ENCODE peak calls at places on chromosomes 11 and 22, in nine cellular contexts. D is upper lobe of right lung; J is body of pancreas; E is heart left ventricle; S is CD8-positive, alpha-beta T cell; H is Karpas-422; T is IMR-90; C is mammary epithelial cell; U is hepatocyte. B is an unnamed sample. For H3K4me1 and H3K27me3, the result is how much of the 10 kb centered on the place peaks cover.

GRCh38 chr11:77776455-77776854 is 44.1 kb downstream of the RSF1 start:
- DNase-seq in T (peak), S (no peak), J (no peak), E (no peak), C (no peak), H (peak), U (no peak), D (no peak), B (peak)

GRCh38 chr11:30914143-30914762 is 328.1 kb upstream of the MPPED2 start:
- DNase-seq in U (peak), C (peak), S (no peak), T (peak), E (peak), J (peak), H (peak), D (peak), B (no peak)

GRCh38 chr11:56611174-56611573 is 3.5 kb downstream of the OR5M1 start:
- DNase-seq in E (no peak), D (no peak), S (no peak), T (no peak), H (no peak), J (no peak), C (no peak), U (no peak), B (no peak)

GRCh38 chr11:63961608-63962412 is 12.6 kb upstream of the COX8A start:
- DNase-seq in U (peak), H (no peak), E (no peak), S (no peak), D (no peak), C (peak), J (peak), T (peak), B (no peak)

GRCh38 chr22:41975299-41976069 is 6.2 kb downstream of the SEPTIN3 start:
- DNase-seq in J (no peak), S (no peak), D (no peak), C (no peak), E (no peak), T (no peak), U (no peak), H (no peak), B (no peak)

GRCh38 chr11:58788355-58789023 is 56.0 kb downstream of the GLYATL2 start:
- DNase-seq in T (peak), E (no peak), U (peak), S (peak), J (peak), H (peak), D (no peak), C (peak), B (peak)

GRCh38 chr11:10498022-10498400 is 42.9 kb downstream of the AMPD3 start:
- DNase-seq in T (no peak), H (no peak), J (no peak), S (no peak), C (no peak), U (no peak), D (no peak), E (no peak), B (no peak)

GRCh38 chr22:33918676-33919590 is 1.3 kb downstream of the LARGE1 start:
- DNase-seq in H (no peak), U (no peak), E (no peak), S (no peak), D (no peak), T (peak), C (no peak), J (no peak), B (no peak)

GRCh38 chr22:49334976-49335375 is 492.7 kb downstream of the BRD1 start:
- DNase-seq in E (no peak), U (no peak), H (no peak), S (no peak), C (no peak), D (peak), T (no peak), J (no peak), B (no peak)

GRCh38 chr11:127056338-127056971 is 55.9 kb upstream of the KIRREL3 start:
- DNase-seq in U (no peak), H (peak), C (peak), J (no peak), D (no peak), S (no peak), T (no peak), E (no peak), B (no peak)

DNA sequence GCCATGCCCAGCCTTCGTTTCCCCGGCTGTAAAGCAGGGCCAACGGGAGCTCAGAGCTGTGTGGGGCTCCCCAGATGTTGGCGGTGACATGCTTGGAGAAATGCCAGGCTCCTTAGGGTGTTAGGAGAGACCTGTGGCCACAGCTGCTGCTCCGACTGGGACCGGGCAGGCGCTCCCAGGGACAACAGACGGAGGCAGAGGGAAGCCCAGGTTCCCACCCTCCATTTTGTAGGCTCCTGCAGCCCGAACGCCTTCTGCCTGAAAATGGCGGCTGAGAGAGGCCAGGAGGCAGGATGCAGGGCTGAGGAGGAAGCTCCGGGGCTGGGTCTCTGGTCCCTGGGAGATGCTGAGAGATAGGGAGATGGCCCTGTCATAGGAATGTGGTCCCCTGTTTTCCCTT is 10.0 kb downstream of the CD6 start:
- DNase-seq in J (no peak), E (no peak), U (no peak), C (no peak), D (no peak), S (no peak), H (no peak), T (no peak), B (no peak)
- H3K27ac ChIP-seq in J (no peak), E (no peak), U (no peak), C (no peak), D (no peak), S (no peak), H (no peak), T (no peak), B (peak)

GRCh38 chr22:24148586-24148985 is 32.7 kb upstream of the SUSD2 start:
- DNase-seq in C (no peak), S (no peak), T (no peak), E (no peak), J (no peak), D (no peak), U (no peak), H (no peak), B (no peak)
- H3K4me1 ChIP-seq in C (under half), S (half or more), T (half or more), E (under half), J (under half), D (half or more), U (half or more), H (under half), B (half or more)

GRCh38 chr11:102216433-102217163 is 100.7 kb upstream of the BIRC3 start:
- DNase-seq in U (no peak), S (no peak), J (no peak), C (no peak), H (no peak), T (no peak), D (no peak), E (no peak), B (no peak)
- H3K27me3 ChIP-seq in U (under half), S (under half), J (under half), C (under half), H (under half), T (under half), D (under half), E (under half), B (under half)

DNA sequence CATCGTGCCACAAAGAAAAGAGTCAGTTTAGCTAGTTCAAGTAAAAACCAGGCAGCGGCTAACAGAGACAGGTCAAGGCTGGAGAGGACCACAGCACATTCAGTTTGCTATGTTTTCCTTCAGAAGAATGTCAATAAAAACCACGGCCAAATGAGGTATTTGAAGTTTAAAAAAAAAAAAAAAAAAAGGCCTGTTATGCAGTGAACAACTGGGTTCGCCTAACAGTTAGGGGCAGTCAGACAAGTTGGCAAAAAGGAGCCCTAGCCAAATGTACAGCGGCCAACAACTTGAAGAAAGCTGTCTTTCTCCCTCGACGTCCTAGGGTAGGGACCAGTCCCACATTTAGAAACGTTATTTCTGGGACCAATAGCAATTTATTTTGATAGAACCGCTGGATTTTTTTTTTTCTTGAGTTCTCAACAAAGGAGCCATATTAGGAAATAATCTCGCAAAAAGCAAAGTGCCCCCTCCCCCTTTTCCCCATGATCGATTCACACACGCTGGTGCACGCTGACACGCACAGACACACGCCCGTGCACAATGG is 237.8 kb downstream of the TTC28 start:
- DNase-seq in S (no peak), T (no peak), C (no peak), U (peak), D (no peak), H (no peak), J (peak), E (no peak), B (no peak)
- H3K27ac ChIP-seq in S (no peak), T (peak), C (no peak), U (peak), D (peak), H (no peak), J (peak), E (peak), B (no peak)

DNA sequence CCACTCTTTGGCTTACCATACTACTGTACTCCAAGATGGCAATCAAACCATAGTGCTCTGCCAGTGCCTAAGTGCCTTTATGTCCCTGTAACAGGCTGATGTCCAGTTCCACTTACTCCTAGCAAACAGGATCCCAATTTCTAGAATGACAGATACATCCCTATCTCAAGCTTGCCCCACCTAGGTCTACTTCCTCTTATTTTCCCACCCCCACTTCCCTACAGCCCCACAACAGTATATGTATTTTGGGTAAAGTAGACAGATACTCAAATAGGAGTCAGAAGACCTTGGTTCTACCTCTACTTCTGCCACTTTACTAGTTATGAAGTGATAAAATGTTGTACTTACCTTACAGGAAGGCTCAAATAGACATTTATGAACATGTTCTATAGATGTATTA is 24.1 kb downstream of the SIK3 start:
- DNase-seq in H (no peak), C (no peak), J (no peak), S (no peak), U (no peak), E (no peak), D (no peak), T (no peak), B (no peak)
- H3K4me1 ChIP-seq in H (under half), C (half or more), J (half or more), S (under half), U (under half), E (under half), D (half or more), T (under half), B (half or more)

GRCh38 chr22:35510951-35511350 is 29.7 kb upstream of the RASD2 start:
- DNase-seq in E (no peak), S (no peak), U (no peak), J (no peak), T (no peak), H (no peak), D (no peak), C (no peak), B (no peak)
- H3K27me3 ChIP-seq in E (under half), S (under half), U (under half), J (under half), T (under half), H (under half), D (under half), C (under half), B (under half)

DNA sequence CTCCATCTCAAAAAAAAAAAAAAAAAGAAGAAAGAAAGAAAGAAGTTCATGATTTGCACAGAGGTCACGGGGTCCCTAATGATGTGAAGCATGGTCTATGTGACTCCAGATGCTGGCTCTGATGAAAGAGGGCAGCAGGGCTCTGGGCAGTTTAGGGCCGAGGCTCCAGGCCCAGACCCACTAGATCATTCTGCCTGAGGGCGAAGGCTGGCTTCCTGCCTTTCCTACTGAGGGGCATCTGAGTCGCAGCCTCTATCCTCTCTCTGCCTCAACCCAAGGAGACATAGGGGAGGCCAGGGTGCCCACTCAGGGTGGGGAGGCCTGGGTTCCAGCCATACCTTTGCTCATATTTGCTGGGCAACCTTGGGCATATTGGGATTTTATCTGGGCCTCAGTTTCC is 4.8 kb downstream of the SLC35E4 start:
- DNase-seq in J (no peak), S (no peak), T (no peak), U (no peak), D (no peak), E (no peak), C (no peak), H (no peak), B (no peak)
- H3K27ac ChIP-seq in J (no peak), S (no peak), T (no peak), U (no peak), D (no peak), E (peak), C (no peak), H (no peak), B (no peak)

DNA sequence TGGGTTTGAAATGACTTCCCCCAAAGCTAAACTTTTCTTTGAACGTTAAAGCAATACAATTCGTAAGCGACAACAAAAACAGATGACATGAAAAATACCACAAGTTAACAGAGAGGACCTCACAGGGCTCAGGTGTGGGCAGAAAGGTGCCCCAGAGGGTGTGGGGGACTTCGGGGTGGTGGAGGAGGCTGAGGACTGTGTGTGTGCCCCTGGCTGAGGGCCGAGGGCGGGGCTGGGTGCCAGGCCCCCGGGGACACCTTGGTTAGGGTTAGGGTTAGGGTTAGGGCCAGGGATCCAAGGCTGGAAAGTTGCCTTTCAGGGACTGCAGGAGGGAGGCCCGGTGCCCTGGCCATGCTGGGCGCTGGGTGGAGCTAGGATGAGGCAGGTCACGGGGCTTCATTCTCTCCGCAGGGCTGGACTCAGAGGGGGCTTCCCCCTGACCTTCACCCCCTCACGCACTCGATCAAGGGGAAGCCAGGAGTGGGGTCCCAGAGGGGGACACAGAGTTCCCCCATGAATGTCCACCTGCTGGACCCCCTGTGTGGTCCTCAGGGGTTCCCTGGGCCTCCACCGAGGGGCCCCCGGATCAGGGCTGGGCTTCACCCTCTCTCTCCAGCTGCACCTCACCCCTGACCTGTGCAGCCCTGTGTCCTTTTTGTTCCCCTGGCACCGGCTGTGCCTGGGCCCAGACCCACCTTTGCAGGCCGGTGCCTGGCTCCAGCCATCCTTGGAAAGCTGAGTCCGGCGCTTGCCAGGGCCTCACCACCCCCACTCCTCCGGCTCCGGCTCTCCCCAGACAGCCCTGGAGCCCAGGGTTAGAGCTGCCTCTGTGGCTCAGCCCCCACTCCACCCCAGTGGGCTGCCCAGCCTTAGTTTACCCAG is 7.0 kb downstream of the TNNI2 start:
- DNase-seq in D (no peak), E (peak), C (no peak), H (no peak), T (no peak), U (no peak), S (no peak), J (no peak), B (peak)
- H3K4me1 ChIP-seq in D (under half), E (under half), C (under half), H (under half), T (under half), U (under half), S (half or more), J (half or more), B (half or more)

B was measured in CD4-positive, alpha-beta memory T cell.